ENCODE peak calls at places on chromosome 19, in six cellular contexts. R, K, M, U, X and N are unnamed samples. For H3K4me1, the result is how much of the 10 kb centered on the place peaks cover.

GRCh38 chr19:54893406-54893805 is 12.5 kb upstream of the NCR1 start:
- DNase-seq in R (no peak), K (no peak), M (no peak), U (no peak), X (no peak), N (no peak)

GRCh38 chr19:41563847-41564514 is 12.0 kb upstream of the CEACAM21 start:
- DNase-seq in R (no peak), K (no peak), M (no peak), U (peak), X (no peak), N (no peak)

GRCh38 chr19:45468803-45469131 is 971 bp downstream of the FOSB start:
- DNase-seq in R (peak), K (no peak), M (no peak), U (no peak), X (no peak), N (no peak)

GRCh38 chr19:9528757-9529336 is 9.6 kb downstream of the ZNF426 start:
- DNase-seq in R (no peak), K (no peak), M (peak), U (no peak), X (no peak), N (no peak)

GRCh38 chr19:32997716-32998355 is 25.8 kb downstream of the FAAP24 start:
- DNase-seq in R (no peak), K (no peak), M (no peak), U (no peak), X (no peak), N (no peak)

GRCh38 chr19:27974082-27974513 is 1238.9 kb downstream of the UQCRFS1 start:
- DNase-seq in R (peak), K (peak), M (no peak), U (no peak), X (no peak), N (no peak)

GRCh38 chr19:38273499-38273898 is 9.1 kb downstream of the SPINT2 start:
- DNase-seq in R (peak), K (peak), M (no peak), U (no peak), X (no peak), N (no peak)

GRCh38 chr19:30444686-30445232 is 72.6 kb downstream of the ZNF536 start:
- DNase-seq in R (no peak), K (no peak), M (no peak), U (no peak), X (no peak), N (no peak)

GRCh38 chr19:15287496-15287895 is 44.8 kb downstream of the BRD4 start:
- DNase-seq in R (no peak), K (no peak), M (no peak), U (no peak), X (no peak), N (no peak)

GRCh38 chr19:10863107-10863700 is 8.1 kb upstream of the CARM1 start:
- DNase-seq in R (peak), K (peak), M (no peak), U (no peak), X (no peak), N (peak)

GRCh38 chr19:45079911-45080469 is 930 bp downstream of the GEMIN7 start:
- DNase-seq in R (peak), K (no peak), M (no peak), U (no peak), X (no peak), N (no peak)

GRCh38 chr19:46737761-46738171 is 8.1 kb upstream of the FKRP start:
- DNase-seq in R (no peak), K (no peak), M (no peak), U (no peak), X (no peak), N (no peak)

GRCh38 chr19:28710278-28710677 is 502.7 kb downstream of the UQCRFS1 start:
- DNase-seq in R (no peak), K (peak), M (peak), U (no peak), X (no peak), N (no peak)

DNA sequence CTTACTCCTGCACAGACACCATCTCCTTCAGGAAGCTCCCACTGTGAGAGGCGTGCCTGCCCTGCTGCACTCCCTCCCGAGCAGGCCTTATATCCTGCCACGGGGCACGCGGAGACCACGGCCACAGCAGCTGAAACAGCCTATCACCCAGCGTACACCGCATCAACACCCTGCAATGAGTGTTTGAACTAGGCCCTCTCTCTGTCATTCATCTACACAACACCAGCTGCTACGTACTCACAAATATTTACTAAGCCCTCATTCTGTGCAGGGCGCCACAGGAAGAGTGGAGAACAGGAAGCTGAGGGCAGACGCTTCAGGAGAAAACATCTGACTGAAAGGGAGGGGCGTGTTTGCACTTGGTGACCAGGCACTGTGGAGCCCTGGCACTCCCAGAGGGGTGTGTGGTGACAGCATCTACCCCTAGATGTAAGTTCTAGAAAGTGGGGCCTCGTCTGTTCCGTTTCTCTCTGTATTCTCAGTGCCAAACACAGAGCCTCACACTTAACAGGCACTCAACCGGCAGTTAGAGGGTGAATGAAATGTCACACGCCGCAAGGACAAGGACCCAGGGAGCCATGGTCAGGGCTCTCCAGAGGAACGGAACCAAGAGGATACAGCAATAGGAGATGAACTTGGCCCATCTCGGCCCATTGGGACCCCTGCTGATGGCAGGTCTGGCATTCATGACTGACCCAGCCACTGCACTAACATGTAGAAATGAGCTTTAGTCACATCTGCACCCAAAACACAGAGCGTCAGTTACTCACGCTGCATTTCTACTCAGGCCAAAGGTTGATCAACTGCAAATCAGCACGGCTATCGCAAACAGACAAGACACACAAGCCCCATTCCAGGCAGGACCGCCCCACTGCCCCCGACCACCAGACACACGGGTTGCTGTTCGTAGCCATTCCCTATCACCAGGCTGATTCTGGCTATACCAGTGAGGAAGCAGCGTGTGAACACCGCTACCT is 15.7 kb downstream of the RANBP3 start:
- DNase-seq in R (peak), K (peak), M (peak), U (peak), X (no peak), N (no peak)
- H3K4me1 ChIP-seq in R (half or more), K (half or more), M (under half), U (half or more), X (half or more), N (half or more)

DNA sequence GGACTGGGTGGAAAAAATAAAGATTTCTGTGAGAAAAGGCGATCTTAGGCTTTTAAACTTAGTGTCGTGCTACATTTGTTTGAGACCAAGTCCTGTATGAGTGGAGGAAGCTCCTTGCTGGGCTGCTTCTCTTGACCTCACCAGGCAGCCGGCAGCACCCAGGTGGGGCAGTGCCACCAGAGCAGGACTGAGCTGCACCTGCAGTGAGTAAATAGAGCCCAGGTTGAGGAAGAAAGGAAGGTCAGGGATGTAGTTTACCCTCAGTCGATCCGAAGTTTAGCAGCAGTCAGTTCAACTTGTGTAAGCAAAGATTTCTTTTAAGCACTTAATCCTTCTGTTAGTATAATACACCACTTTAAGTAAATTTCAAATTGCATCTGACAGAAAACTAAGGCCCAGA is 13.6 kb downstream of the HNRNPM start:
- DNase-seq in R (peak), K (no peak), M (no peak), U (no peak), X (no peak), N (no peak)
- H3K4me1 ChIP-seq in R (half or more), K (under half), M (under half), U (under half), X (half or more), N (half or more)

GRCh38 chr19:13036366-13036976 is 41.2 kb downstream of the NFIX start:
- DNase-seq in R (peak), K (peak), M (no peak), U (no peak), X (no peak), N (peak)

GRCh38 chr19:13035820-13036365 is 40.6 kb downstream of the NFIX start:
- DNase-seq in R (no peak), K (no peak), M (no peak), U (no peak), X (no peak), N (no peak)

GRCh38 chr19:13038306-13039210 is 43.3 kb downstream of the NFIX start:
- DNase-seq in R (no peak), K (no peak), M (no peak), U (no peak), X (no peak), N (no peak)

GRCh38 chr19:13037718-13038117 is 42.4 kb downstream of the NFIX start:
- DNase-seq in R (no peak), K (no peak), M (no peak), U (no peak), X (no peak), N (no peak)

GRCh38 chr19:13037161-13037560 is 41.9 kb downstream of the NFIX start:
- DNase-seq in R (no peak), K (no peak), M (peak), U (no peak), X (no peak), N (no peak)
- H3K4me1 ChIP-seq in R (half or more), K (under half), M (under half), U (under half), X (half or more), N (half or more)

GRCh38 chr19:6890938-6891337 is 3.6 kb downstream of the ADGRE1 start:
- DNase-seq in R (no peak), K (no peak), M (no peak), U (no peak), X (no peak), N (no peak)
- H3K4me1 ChIP-seq in R (under half), K (under half), M (under half), U (half or more), X (under half), N (under half)

GRCh38 chr19:3401004-3401768 is 34.8 kb downstream of the NFIC start:
- DNase-seq in R (no peak), K (no peak), M (no peak), U (no peak), X (no peak), N (peak)
- H3K4me1 ChIP-seq in R (half or more), K (under half), M (under half), U (under half), X (half or more), N (half or more)

GRCh38 chr19:43595999-43596841 is at the start of the genes IRGQ and ZNF576:
- DNase-seq in R (peak), K (peak), M (peak), U (peak), X (peak), N (peak)
- H3K4me1 ChIP-seq in R (half or more), K (under half), M (under half), U (under half), X (under half), N (under half)

DNA sequence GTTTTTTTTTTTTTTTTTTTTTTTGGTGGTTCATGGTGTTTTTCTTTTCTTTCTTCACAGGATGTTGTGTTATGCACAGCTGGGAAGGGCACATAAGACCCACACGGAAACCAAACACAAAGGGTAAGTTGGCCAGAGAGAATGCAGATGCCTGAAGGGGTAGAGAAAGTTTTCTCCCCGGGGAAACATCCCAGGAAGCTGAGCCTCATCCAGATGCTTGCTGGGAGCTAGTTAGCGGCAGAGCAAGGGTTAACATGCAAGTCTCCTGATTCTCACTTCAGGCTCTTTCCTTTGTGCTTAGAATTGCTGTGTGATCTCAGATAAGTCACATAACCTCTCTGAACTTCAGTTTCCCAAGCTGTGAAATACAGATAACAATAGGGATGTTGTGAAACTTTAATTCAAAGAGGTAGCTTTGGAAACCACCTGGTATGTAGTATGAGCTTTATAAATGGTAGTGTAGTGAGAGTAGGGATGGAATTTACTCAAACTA is 3.1 kb downstream of the ADGRE1 start:
- DNase-seq in R (no peak), K (no peak), M (no peak), U (no peak), X (no peak), N (no peak)
- H3K4me1 ChIP-seq in R (under half), K (under half), M (under half), U (half or more), X (under half), N (under half)

GRCh38 chr19:2523630-2524311 is 47.8 kb downstream of the GADD45B start:
- DNase-seq in R (no peak), K (no peak), M (no peak), U (no peak), X (peak), N (no peak)
- H3K4me1 ChIP-seq in R (under half), K (under half), M (under half), U (under half), X (under half), N (under half)

GRCh38 chr19:48636859-48637448 is at the start of gene DBP:
- DNase-seq in R (peak), K (peak), M (no peak), U (no peak), X (no peak), N (peak)
- H3K4me1 ChIP-seq in R (half or more), K (under half), M (under half), U (under half), X (half or more), N (under half)